ENCODE peak calls at places on chromosomes 11 and 22, in six cellular contexts. One of them, this sample, is unnamed.

GRCh38 chr11:1852885-1853284 is at the start of gene LSP1:
- DNase-seq in Daoy: no peak
- DNase-seq in islet precursor cell: no peak
- DNase-seq in dermis microvascular lymphatic vessel endothelial cell: no peak
- DNase-seq in HuH-7.5: no peak
- DNase-seq in fibroblast of mammary gland: no peak
- DNase-seq in this sample: no peak

GRCh38 chr11:65767406-65767805 is 13.4 kb downstream of the AP5B1 start:
- DNase-seq in islet precursor cell: no peak
- DNase-seq in Daoy: no peak
- DNase-seq in fibroblast of mammary gland: peak
- DNase-seq in HuH-7.5: no peak
- DNase-seq in dermis microvascular lymphatic vessel endothelial cell: no peak
- DNase-seq in this sample: no peak

GRCh38 chr11:126127898-126128297 is 65.2 kb upstream of the CDON start:
- DNase-seq in islet precursor cell: no peak
- DNase-seq in HuH-7.5: no peak
- DNase-seq in Daoy: no peak
- DNase-seq in dermis microvascular lymphatic vessel endothelial cell: no peak
- DNase-seq in fibroblast of mammary gland: no peak
- DNase-seq in this sample: no peak

GRCh38 chr11:65446446-65447277 is 24.1 kb downstream of the NEAT1 start:
- DNase-seq in islet precursor cell: peak
- DNase-seq in dermis microvascular lymphatic vessel endothelial cell: peak
- DNase-seq in fibroblast of mammary gland: peak
- DNase-seq in HuH-7.5: no peak
- DNase-seq in Daoy: no peak
- DNase-seq in this sample: no peak

GRCh38 chr11:64643927-64644326 is 52.9 kb downstream of the SLC22A12 start:
- DNase-seq in dermis microvascular lymphatic vessel endothelial cell: no peak
- DNase-seq in fibroblast of mammary gland: no peak
- DNase-seq in Daoy: no peak
- DNase-seq in islet precursor cell: no peak
- DNase-seq in HuH-7.5: no peak
- DNase-seq in this sample: no peak

GRCh38 chr11:26297179-26297970 is 34.6 kb upstream of the ANO3 start:
- DNase-seq in HuH-7.5: peak
- DNase-seq in islet precursor cell: no peak
- DNase-seq in Daoy: peak
- DNase-seq in fibroblast of mammary gland: peak
- DNase-seq in dermis microvascular lymphatic vessel endothelial cell: peak
- DNase-seq in this sample: peak

GRCh38 chr11:111561801-111562325 is 21.3 kb downstream of the LAYN start:
- DNase-seq in fibroblast of mammary gland: peak
- DNase-seq in dermis microvascular lymphatic vessel endothelial cell: peak
- DNase-seq in islet precursor cell: peak
- DNase-seq in HuH-7.5: no peak
- DNase-seq in Daoy: peak
- DNase-seq in this sample: no peak

GRCh38 chr11:104073950-104074349 is 37.5 kb downstream of the DDI1 start:
- DNase-seq in dermis microvascular lymphatic vessel endothelial cell: no peak
- DNase-seq in HuH-7.5: no peak
- DNase-seq in Daoy: no peak
- DNase-seq in fibroblast of mammary gland: peak
- DNase-seq in islet precursor cell: peak
- DNase-seq in this sample: peak

GRCh38 chr11:11841121-11841604 is 609 bp upstream of the USP47 start:
- DNase-seq in HuH-7.5: peak
- DNase-seq in islet precursor cell: no peak
- DNase-seq in dermis microvascular lymphatic vessel endothelial cell: no peak
- DNase-seq in fibroblast of mammary gland: peak
- DNase-seq in Daoy: peak
- DNase-seq in this sample: peak

GRCh38 chr11:74169736-74170458 is 905 bp downstream of the C2CD3 start:
- DNase-seq in islet precursor cell: no peak
- DNase-seq in HuH-7.5: no peak
- DNase-seq in dermis microvascular lymphatic vessel endothelial cell: peak
- DNase-seq in fibroblast of mammary gland: no peak
- DNase-seq in Daoy: peak
- DNase-seq in this sample: peak

GRCh38 chr22:17814830-17815229 is 40.6 kb upstream of the BID start:
- DNase-seq in HuH-7.5: no peak
- DNase-seq in fibroblast of mammary gland: no peak
- DNase-seq in islet precursor cell: no peak
- DNase-seq in dermis microvascular lymphatic vessel endothelial cell: no peak
- DNase-seq in Daoy: no peak
- DNase-seq in this sample: no peak

GRCh38 chr22:41445171-41446056 is 1.2 kb downstream of the TOB2 start:
- DNase-seq in fibroblast of mammary gland: no peak
- DNase-seq in islet precursor cell: no peak
- DNase-seq in Daoy: peak
- DNase-seq in dermis microvascular lymphatic vessel endothelial cell: peak
- DNase-seq in HuH-7.5: no peak
- DNase-seq in this sample: peak

GRCh38 chr22:46974077-46974476 is 211.6 kb downstream of the TBC1D22A start:
- DNase-seq in Daoy: no peak
- DNase-seq in dermis microvascular lymphatic vessel endothelial cell: no peak
- DNase-seq in islet precursor cell: no peak
- DNase-seq in fibroblast of mammary gland: no peak
- DNase-seq in HuH-7.5: no peak
- DNase-seq in this sample: no peak

GRCh38 chr22:42990131-42990838 is 24.7 kb downstream of the PACSIN2 start:
- DNase-seq in Daoy: peak
- DNase-seq in dermis microvascular lymphatic vessel endothelial cell: peak
- DNase-seq in fibroblast of mammary gland: peak
- DNase-seq in HuH-7.5: no peak
- DNase-seq in islet precursor cell: peak
- DNase-seq in this sample: peak

GRCh38 chr11:14773755-14774154 is 118.3 kb downstream of the CYP2R1 start:
- DNase-seq in fibroblast of mammary gland: peak
- DNase-seq in HuH-7.5: no peak
- DNase-seq in islet precursor cell: no peak
- DNase-seq in dermis microvascular lymphatic vessel endothelial cell: no peak
- DNase-seq in Daoy: peak
- DNase-seq in this sample: peak

GRCh38 chr11:69530278-69531070 is 49.0 kb downstream of the LINC01488 start:
- DNase-seq in islet precursor cell: peak
- DNase-seq in HuH-7.5: no peak
- DNase-seq in Daoy: no peak
- DNase-seq in fibroblast of mammary gland: no peak
- DNase-seq in dermis microvascular lymphatic vessel endothelial cell: no peak
- DNase-seq in this sample: peak

GRCh38 chr22:49331878-49332277 is 495.8 kb downstream of the BRD1 start:
- DNase-seq in fibroblast of mammary gland: no peak
- DNase-seq in dermis microvascular lymphatic vessel endothelial cell: no peak
- DNase-seq in islet precursor cell: peak
- DNase-seq in Daoy: no peak
- DNase-seq in HuH-7.5: no peak
- DNase-seq in this sample: no peak

GRCh38 chr11:39374963-39375698 is 2084.3 kb downstream of the LRRC4C start:
- DNase-seq in Daoy: peak
- DNase-seq in dermis microvascular lymphatic vessel endothelial cell: peak
- DNase-seq in fibroblast of mammary gland: peak
- DNase-seq in islet precursor cell: no peak
- DNase-seq in HuH-7.5: peak
- DNase-seq in this sample: peak

GRCh38 chr11:71447791-71448256 is 369 bp downstream of the DHCR7 start:
- DNase-seq in fibroblast of mammary gland: no peak
- DNase-seq in islet precursor cell: no peak
- DNase-seq in Daoy: no peak
- DNase-seq in HuH-7.5: peak
- DNase-seq in dermis microvascular lymphatic vessel endothelial cell: peak
- DNase-seq in this sample: peak

GRCh38 chr11:107116358-107116757 is 98.1 kb upstream of the GUCY1A2 start:
- DNase-seq in islet precursor cell: no peak
- DNase-seq in dermis microvascular lymphatic vessel endothelial cell: no peak
- DNase-seq in Daoy: no peak
- DNase-seq in HuH-7.5: no peak
- DNase-seq in fibroblast of mammary gland: no peak
- DNase-seq in this sample: no peak

GRCh38 chr22:42686756-42687491 is 33.7 kb downstream of the A4GALT start:
- DNase-seq in islet precursor cell: no peak
- DNase-seq in dermis microvascular lymphatic vessel endothelial cell: no peak
- DNase-seq in HuH-7.5: no peak
- DNase-seq in Daoy: no peak
- DNase-seq in fibroblast of mammary gland: no peak
- DNase-seq in this sample: no peak

GRCh38 chr11:2991477-2992233 is 474 bp downstream of the NAP1L4 start:
- DNase-seq in HuH-7.5: no peak
- DNase-seq in islet precursor cell: peak
- DNase-seq in Daoy: peak
- DNase-seq in dermis microvascular lymphatic vessel endothelial cell: peak
- DNase-seq in fibroblast of mammary gland: peak
- DNase-seq in this sample: peak

GRCh38 chr11:19756675-19757475 is 44.2 kb downstream of the NAV2 start:
- DNase-seq in fibroblast of mammary gland: no peak
- DNase-seq in Daoy: no peak
- DNase-seq in HuH-7.5: no peak
- DNase-seq in islet precursor cell: no peak
- DNase-seq in dermis microvascular lymphatic vessel endothelial cell: no peak
- DNase-seq in this sample: peak

GRCh38 chr11:94739331-94739730 is 28.8 kb upstream of the AMOTL1 start:
- DNase-seq in islet precursor cell: no peak
- DNase-seq in fibroblast of mammary gland: no peak
- DNase-seq in dermis microvascular lymphatic vessel endothelial cell: no peak
- DNase-seq in Daoy: no peak
- DNase-seq in HuH-7.5: no peak
- DNase-seq in this sample: no peak

GRCh38 chr11:45085657-45086501 is 60.6 kb upstream of the PRDM11 start:
- DNase-seq in HuH-7.5: no peak
- DNase-seq in islet precursor cell: no peak
- DNase-seq in dermis microvascular lymphatic vessel endothelial cell: no peak
- DNase-seq in Daoy: no peak
- DNase-seq in fibroblast of mammary gland: no peak
- DNase-seq in this sample: no peak

GRCh38 chr22:38611559-38611958 is 41.6 kb upstream of the DMC1 start:
- DNase-seq in dermis microvascular lymphatic vessel endothelial cell: no peak
- DNase-seq in Daoy: no peak
- DNase-seq in fibroblast of mammary gland: no peak
- DNase-seq in HuH-7.5: no peak
- DNase-seq in islet precursor cell: no peak
- DNase-seq in this sample: no peak

GRCh38 chr11:131584694-131585592 is 214.5 kb downstream of the NTM start:
- DNase-seq in Daoy: peak
- DNase-seq in HuH-7.5: no peak
- DNase-seq in dermis microvascular lymphatic vessel endothelial cell: no peak
- DNase-seq in islet precursor cell: peak
- DNase-seq in fibroblast of mammary gland: no peak
- DNase-seq in this sample: peak

GRCh38 chr11:10633261-10633660 is 60.3 kb downstream of the IRAG1 start:
- DNase-seq in Daoy: no peak
- DNase-seq in dermis microvascular lymphatic vessel endothelial cell: no peak
- DNase-seq in HuH-7.5: no peak
- DNase-seq in islet precursor cell: peak
- DNase-seq in fibroblast of mammary gland: no peak
- DNase-seq in this sample: no peak

GRCh38 chr11:11416502-11416901 is 63.5 kb upstream of the CSNK2A3 start:
- DNase-seq in dermis microvascular lymphatic vessel endothelial cell: no peak
- DNase-seq in fibroblast of mammary gland: peak
- DNase-seq in Daoy: peak
- DNase-seq in islet precursor cell: no peak
- DNase-seq in HuH-7.5: no peak
- DNase-seq in this sample: peak

GRCh38 chr11:78943841-78944240 is 369.2 kb upstream of the NARS2 start:
- DNase-seq in HuH-7.5: no peak
- DNase-seq in islet precursor cell: peak
- DNase-seq in Daoy: no peak
- DNase-seq in dermis microvascular lymphatic vessel endothelial cell: no peak
- DNase-seq in fibroblast of mammary gland: no peak
- DNase-seq in this sample: peak

GRCh38 chr22:17097701-17098100 is 12.9 kb downstream of the IL17RA start:
- DNase-seq in dermis microvascular lymphatic vessel endothelial cell: no peak
- DNase-seq in islet precursor cell: peak
- DNase-seq in Daoy: no peak
- DNase-seq in fibroblast of mammary gland: no peak
- DNase-seq in HuH-7.5: no peak
- DNase-seq in this sample: no peak

GRCh38 chr11:129955282-129955681 is 47.4 kb downstream of the PRDM10 start:
- DNase-seq in dermis microvascular lymphatic vessel endothelial cell: no peak
- DNase-seq in Daoy: no peak
- DNase-seq in fibroblast of mammary gland: no peak
- DNase-seq in HuH-7.5: no peak
- DNase-seq in islet precursor cell: no peak
- DNase-seq in this sample: no peak

GRCh38 chr11:129410561-129410960 is 34.9 kb downstream of the BARX2 start:
- DNase-seq in Daoy: no peak
- DNase-seq in islet precursor cell: no peak
- DNase-seq in HuH-7.5: no peak
- DNase-seq in dermis microvascular lymphatic vessel endothelial cell: no peak
- DNase-seq in fibroblast of mammary gland: no peak
- DNase-seq in this sample: no peak

GRCh38 chr11:6703247-6704063 is 20.3 kb upstream of the MRPL17 start:
- DNase-seq in HuH-7.5: peak
- DNase-seq in Daoy: peak
- DNase-seq in islet precursor cell: peak
- DNase-seq in fibroblast of mammary gland: peak
- DNase-seq in dermis microvascular lymphatic vessel endothelial cell: peak
- DNase-seq in this sample: peak

GRCh38 chr11:48880021-48880441 is 103.7 kb downstream of the TRIM51G start:
- DNase-seq in islet precursor cell: no peak
- DNase-seq in Daoy: no peak
- DNase-seq in HuH-7.5: no peak
- DNase-seq in fibroblast of mammary gland: no peak
- DNase-seq in dermis microvascular lymphatic vessel endothelial cell: no peak
- DNase-seq in this sample: no peak

GRCh38 chr11:1343391-1344055 is 34.1 kb upstream of the TOLLIP start:
- DNase-seq in dermis microvascular lymphatic vessel endothelial cell: no peak
- DNase-seq in HuH-7.5: no peak
- DNase-seq in Daoy: no peak
- DNase-seq in fibroblast of mammary gland: no peak
- DNase-seq in islet precursor cell: peak
- DNase-seq in this sample: no peak

GRCh38 chr11:725624-726202 is 19.7 kb downstream of the EPS8L2 start:
- DNase-seq in fibroblast of mammary gland: no peak
- DNase-seq in HuH-7.5: no peak
- DNase-seq in Daoy: no peak
- DNase-seq in dermis microvascular lymphatic vessel endothelial cell: no peak
- DNase-seq in islet precursor cell: no peak
- DNase-seq in this sample: no peak

GRCh38 chr11:12024314-12024926 is 16.0 kb upstream of the DKK3 start:
- DNase-seq in dermis microvascular lymphatic vessel endothelial cell: no peak
- DNase-seq in HuH-7.5: no peak
- DNase-seq in islet precursor cell: no peak
- DNase-seq in fibroblast of mammary gland: no peak
- DNase-seq in Daoy: no peak
- DNase-seq in this sample: peak

GRCh38 chr11:2399488-2400068 is 972 bp upstream of the TSSC4 start:
- DNase-seq in islet precursor cell: no peak
- DNase-seq in fibroblast of mammary gland: peak
- DNase-seq in dermis microvascular lymphatic vessel endothelial cell: no peak
- DNase-seq in Daoy: peak
- DNase-seq in HuH-7.5: peak
- DNase-seq in this sample: peak

This sample was measured in OCI-M1.